ENCODE peak calls at places on chromosomes 3 and 15, in nine cellular contexts. I is foreskin fibroblast, L is AG08396, Q is NCI-H345, W is heart right ventricle, V is iPS DF 19.7, A is fibroblast of lung, G is GM10248, N is GM03348. K is an unnamed sample.

GRCh38 chr3:15974647-15975046 is 176.9 kb upstream of the ANKRD28 start:
- DNase-seq in I (no peak), L (no peak), Q (no peak), W (no peak), V (peak; percentile 47), A (no peak), G (no peak), N (no peak), K (no peak)

GRCh38 chr3:113736548-113737089 is 9.4 kb downstream of the NAA50 start:
- DNase-seq in I (peak; percentile 79), L (peak; percentile 22), Q (peak; percentile 2), W (peak; percentile 26), V (no peak), A (peak; percentile 83), G (peak; percentile 40), N (peak; percentile 60), K (peak; percentile 21)

GRCh38 chr15:86139828-86140227 is 60.2 kb downstream of the AGBL1 start:
- DNase-seq in I (no peak), L (no peak), Q (no peak), W (no peak), V (no peak), A (no peak), G (peak; percentile 11), N (no peak), K (no peak)

GRCh38 chr15:56752986-56753385 is 19.7 kb upstream of the ZNF280D start:
- DNase-seq in I (no peak), L (no peak), Q (no peak), W (no peak), V (no peak), A (no peak), G (no peak), N (no peak), K (no peak)

GRCh38 chr3:120062474-120062873 is 31.8 kb downstream of the GSK3B start:
- DNase-seq in I (peak; percentile 28), L (no peak), Q (no peak), W (no peak), V (no peak), A (peak; percentile 19), G (no peak), N (no peak), K (no peak)

GRCh38 chr3:134161817-134162396 is 88.8 kb downstream of the RYK start:
- DNase-seq in I (no peak), L (no peak), Q (no peak), W (no peak), V (peak; percentile 28), A (no peak), G (no peak), N (no peak), K (no peak)

GRCh38 chr3:125433611-125434041 is 58.5 kb upstream of the ZNF148 start:
- DNase-seq in I (no peak), L (no peak), Q (no peak), W (no peak), V (no peak), A (no peak), G (no peak), N (no peak), K (no peak)

GRCh38 chr3:141401584-141402475 is 33.5 kb downstream of the ZBTB38 start:
- DNase-seq in I (peak; percentile 68), L (peak; percentile 71), Q (no peak), W (no peak), V (no peak), A (peak; percentile 37), G (peak; percentile 71), N (peak; percentile 76), K (no peak)

GRCh38 chr15:94327356-94327936 is 96.1 kb downstream of the MCTP2 start:
- DNase-seq in I (peak; percentile 57), L (peak; percentile 38), Q (peak; percentile 22), W (no peak), V (no peak), A (peak; percentile 62), G (peak; percentile 33), N (peak; percentile 67), K (no peak)

GRCh38 chr3:132283440-132283839 is 33.8 kb upstream of the ACP3 start:
- DNase-seq in I (peak; percentile 47), L (no peak), Q (no peak), W (no peak), V (no peak), A (peak; percentile 69), G (peak; percentile 40), N (peak; percentile 5), K (peak; percentile 26)

GRCh38 chr3:51670711-51671089 is 352 bp upstream of the TEX264 start:
- DNase-seq in I (no peak), L (no peak), Q (no peak), W (no peak), V (no peak), A (no peak), G (no peak), N (no peak), K (no peak)

GRCh38 chr3:47409284-47409683 is 28.5 kb downstream of the PTPN23 start:
- DNase-seq in I (no peak), L (no peak), Q (no peak), W (no peak), V (no peak), A (no peak), G (no peak), N (no peak), K (no peak)

GRCh38 chr15:40790723-40791122 is 16.2 kb upstream of the ZFYVE19 start:
- DNase-seq in I (no peak), L (no peak), Q (no peak), W (no peak), V (no peak), A (no peak), G (no peak), N (no peak), K (no peak)

GRCh38 chr3:143536817-143537535 is 311.3 kb downstream of the SLC9A9 start:
- DNase-seq in I (peak; percentile 97), L (peak; percentile 30), Q (no peak), W (peak; percentile 50), V (no peak), A (peak; percentile 78), G (peak; percentile 16), N (peak; percentile 74), K (no peak)

GRCh38 chr3:149441662-149442442 is 32.6 kb upstream of the TM4SF4 start:
- DNase-seq in I (peak; percentile 34), L (no peak), Q (no peak), W (no peak), V (no peak), A (no peak), G (no peak), N (no peak), K (no peak)

GRCh38 chr3:138727371-138727770 is 107.4 kb downstream of the PIK3CB start:
- DNase-seq in I (no peak), L (no peak), Q (no peak), W (no peak), V (no peak), A (no peak), G (no peak), N (no peak), K (no peak)

GRCh38 chr3:171274222-171274621 is 186.0 kb downstream of the TNIK start:
- DNase-seq in I (no peak), L (no peak), Q (no peak), W (no peak), V (no peak), A (no peak), G (no peak), N (no peak), K (no peak)

GRCh38 chr3:56970401-56971002 is 90.0 kb upstream of the SPATA12 start:
- DNase-seq in I (no peak), L (no peak), Q (no peak), W (no peak), V (no peak), A (no peak), G (peak; percentile 55), N (no peak), K (no peak)

GRCh38 chr3:134644731-134645514 is 5.9 kb downstream of the KY start:
- DNase-seq in I (no peak), L (peak; percentile 51), Q (no peak), W (peak; percentile 79), V (no peak), A (no peak), G (no peak), N (no peak), K (no peak)

GRCh38 chr3:194540268-194540937 is 53.6 kb upstream of the ATP13A3 start:
- DNase-seq in I (peak; percentile 44), L (peak; percentile 24), Q (no peak), W (no peak), V (no peak), A (no peak), G (no peak), N (peak; percentile 48), K (no peak)

GRCh38 chr15:22908830-22909229 is 70.4 kb downstream of the NIPA2 start:
- DNase-seq in I (no peak), L (no peak), Q (no peak), W (no peak), V (no peak), A (no peak), G (no peak), N (no peak), K (no peak)

K was measured in NCI-H2029 treated with DMSO at 0.1 percent for 48 hours.